ENCODE peak calls at places on chromosomes 3 and 15, in eight cellular contexts. One of them, this sample, is unnamed.

GRCh38 chr3:23608650-23609049 is 197.1 kb upstream of the UBE2E1 start:
- DNase-seq in activated CD4-positive, alpha-beta T cell treated with anti-CD3 and anti-CD28 coated beads, Interleukin-2, amount 50 U/mL, for 4 hours: no peak
- DNase-seq in NCI-H1694 treated with DMSO at 0.1 percent for 48 hours: no peak
- DNase-seq in left colon: no peak
- DNase-seq in hepatocyte: no peak
- DNase-seq in stimulated activated CD8-positive, alpha-beta memory T cell treated with anti-CD3 and anti-CD28 coated beads, Interleukin-7, amount 100 ng/mL, for 24 hours: no peak
- DNase-seq in cardiac septum: no peak
- DNase-seq in CD8-positive, alpha-beta memory T cell: no peak
- DNase-seq in this sample: no peak

GRCh38 chr15:96171842-96172241 is 158.7 kb upstream of the NR2F2 start:
- DNase-seq in hepatocyte: peak; percentile 55
- DNase-seq in NCI-H1694 treated with DMSO at 0.1 percent for 48 hours: no peak
- DNase-seq in cardiac septum: no peak
- DNase-seq in stimulated activated CD8-positive, alpha-beta memory T cell treated with anti-CD3 and anti-CD28 coated beads, Interleukin-7, amount 100 ng/mL, for 24 hours: no peak
- DNase-seq in CD8-positive, alpha-beta memory T cell: no peak
- DNase-seq in left colon: no peak
- DNase-seq in activated CD4-positive, alpha-beta T cell treated with anti-CD3 and anti-CD28 coated beads, Interleukin-2, amount 50 U/mL, for 4 hours: no peak
- DNase-seq in this sample: no peak

GRCh38 chr3:167917969-167918368 is 177.8 kb downstream of the GOLIM4 start:
- DNase-seq in CD8-positive, alpha-beta memory T cell: no peak
- DNase-seq in cardiac septum: no peak
- DNase-seq in NCI-H1694 treated with DMSO at 0.1 percent for 48 hours: no peak
- DNase-seq in stimulated activated CD8-positive, alpha-beta memory T cell treated with anti-CD3 and anti-CD28 coated beads, Interleukin-7, amount 100 ng/mL, for 24 hours: no peak
- DNase-seq in activated CD4-positive, alpha-beta T cell treated with anti-CD3 and anti-CD28 coated beads, Interleukin-2, amount 50 U/mL, for 4 hours: no peak
- DNase-seq in left colon: no peak
- DNase-seq in hepatocyte: no peak
- DNase-seq in this sample: no peak

GRCh38 chr3:36864180-36865053 is 80.4 kb downstream of the TRANK1 start:
- DNase-seq in activated CD4-positive, alpha-beta T cell treated with anti-CD3 and anti-CD28 coated beads, Interleukin-2, amount 50 U/mL, for 4 hours: no peak
- DNase-seq in cardiac septum: no peak
- DNase-seq in NCI-H1694 treated with DMSO at 0.1 percent for 48 hours: no peak
- DNase-seq in CD8-positive, alpha-beta memory T cell: no peak
- DNase-seq in left colon: no peak
- DNase-seq in hepatocyte: no peak
- DNase-seq in stimulated activated CD8-positive, alpha-beta memory T cell treated with anti-CD3 and anti-CD28 coated beads, Interleukin-7, amount 100 ng/mL, for 24 hours: no peak
- DNase-seq in this sample: no peak

GRCh38 chr15:75348563-75349350 is 1.9 kb downstream of the NEIL1 start:
- DNase-seq in hepatocyte: peak; percentile 6
- DNase-seq in stimulated activated CD8-positive, alpha-beta memory T cell treated with anti-CD3 and anti-CD28 coated beads, Interleukin-7, amount 100 ng/mL, for 24 hours: no peak
- DNase-seq in cardiac septum: no peak
- DNase-seq in activated CD4-positive, alpha-beta T cell treated with anti-CD3 and anti-CD28 coated beads, Interleukin-2, amount 50 U/mL, for 4 hours: no peak
- DNase-seq in CD8-positive, alpha-beta memory T cell: no peak
- DNase-seq in left colon: peak; percentile 35
- DNase-seq in NCI-H1694 treated with DMSO at 0.1 percent for 48 hours: no peak
- DNase-seq in this sample: no peak

GRCh38 chr3:160941885-160942494 is 163.2 kb downstream of the B3GALNT1 start:
- DNase-seq in stimulated activated CD8-positive, alpha-beta memory T cell treated with anti-CD3 and anti-CD28 coated beads, Interleukin-7, amount 100 ng/mL, for 24 hours: peak; percentile 53
- DNase-seq in activated CD4-positive, alpha-beta T cell treated with anti-CD3 and anti-CD28 coated beads, Interleukin-2, amount 50 U/mL, for 4 hours: peak; percentile 59
- DNase-seq in NCI-H1694 treated with DMSO at 0.1 percent for 48 hours: no peak
- DNase-seq in left colon: peak; percentile 73
- DNase-seq in cardiac septum: no peak
- DNase-seq in hepatocyte: peak; percentile 84
- DNase-seq in CD8-positive, alpha-beta memory T cell: peak; percentile 46
- DNase-seq in this sample: peak; percentile 65

GRCh38 chr15:80152896-80153876 is at the start of gene FAH:
- DNase-seq in left colon: peak; percentile 56
- DNase-seq in activated CD4-positive, alpha-beta T cell treated with anti-CD3 and anti-CD28 coated beads, Interleukin-2, amount 50 U/mL, for 4 hours: no peak
- DNase-seq in hepatocyte: no peak
- DNase-seq in NCI-H1694 treated with DMSO at 0.1 percent for 48 hours: no peak
- DNase-seq in cardiac septum: peak; percentile 89
- DNase-seq in CD8-positive, alpha-beta memory T cell: peak; percentile 41
- DNase-seq in stimulated activated CD8-positive, alpha-beta memory T cell treated with anti-CD3 and anti-CD28 coated beads, Interleukin-7, amount 100 ng/mL, for 24 hours: no peak
- DNase-seq in this sample: peak; percentile 60

GRCh38 chr3:46703013-46703520 is 1.9 kb downstream of the TMIE start:
- DNase-seq in hepatocyte: no peak
- DNase-seq in activated CD4-positive, alpha-beta T cell treated with anti-CD3 and anti-CD28 coated beads, Interleukin-2, amount 50 U/mL, for 4 hours: no peak
- DNase-seq in CD8-positive, alpha-beta memory T cell: no peak
- DNase-seq in cardiac septum: no peak
- DNase-seq in left colon: no peak
- DNase-seq in NCI-H1694 treated with DMSO at 0.1 percent for 48 hours: no peak
- DNase-seq in stimulated activated CD8-positive, alpha-beta memory T cell treated with anti-CD3 and anti-CD28 coated beads, Interleukin-7, amount 100 ng/mL, for 24 hours: no peak
- DNase-seq in this sample: no peak

GRCh38 chr3:65398953-65399352 is 639.8 kb downstream of the MAGI1 start:
- DNase-seq in cardiac septum: no peak
- DNase-seq in activated CD4-positive, alpha-beta T cell treated with anti-CD3 and anti-CD28 coated beads, Interleukin-2, amount 50 U/mL, for 4 hours: no peak
- DNase-seq in left colon: no peak
- DNase-seq in stimulated activated CD8-positive, alpha-beta memory T cell treated with anti-CD3 and anti-CD28 coated beads, Interleukin-7, amount 100 ng/mL, for 24 hours: no peak
- DNase-seq in NCI-H1694 treated with DMSO at 0.1 percent for 48 hours: no peak
- DNase-seq in hepatocyte: no peak
- DNase-seq in CD8-positive, alpha-beta memory T cell: no peak
- DNase-seq in this sample: peak; percentile 13

GRCh38 chr3:56124546-56124945 is 343.7 kb downstream of the ERC2 start:
- DNase-seq in hepatocyte: no peak
- DNase-seq in stimulated activated CD8-positive, alpha-beta memory T cell treated with anti-CD3 and anti-CD28 coated beads, Interleukin-7, amount 100 ng/mL, for 24 hours: no peak
- DNase-seq in activated CD4-positive, alpha-beta T cell treated with anti-CD3 and anti-CD28 coated beads, Interleukin-2, amount 50 U/mL, for 4 hours: no peak
- DNase-seq in cardiac septum: no peak
- DNase-seq in CD8-positive, alpha-beta memory T cell: no peak
- DNase-seq in left colon: no peak
- DNase-seq in NCI-H1694 treated with DMSO at 0.1 percent for 48 hours: no peak
- DNase-seq in this sample: no peak

GRCh38 chr3:168094877-168095610 is 680 bp downstream of the GOLIM4 start:
- DNase-seq in left colon: peak; percentile 75
- DNase-seq in CD8-positive, alpha-beta memory T cell: peak; percentile 40
- DNase-seq in stimulated activated CD8-positive, alpha-beta memory T cell treated with anti-CD3 and anti-CD28 coated beads, Interleukin-7, amount 100 ng/mL, for 24 hours: no peak
- DNase-seq in hepatocyte: peak; percentile 68
- DNase-seq in cardiac septum: peak; percentile 85
- DNase-seq in activated CD4-positive, alpha-beta T cell treated with anti-CD3 and anti-CD28 coated beads, Interleukin-2, amount 50 U/mL, for 4 hours: peak; percentile 0
- DNase-seq in NCI-H1694 treated with DMSO at 0.1 percent for 48 hours: peak; percentile 66
- DNase-seq in this sample: peak; percentile 55

GRCh38 chr3:125128861-125129501 is 73.2 kb upstream of the HEG1 start:
- DNase-seq in hepatocyte: peak; percentile 55
- DNase-seq in CD8-positive, alpha-beta memory T cell: no peak
- DNase-seq in stimulated activated CD8-positive, alpha-beta memory T cell treated with anti-CD3 and anti-CD28 coated beads, Interleukin-7, amount 100 ng/mL, for 24 hours: no peak
- DNase-seq in NCI-H1694 treated with DMSO at 0.1 percent for 48 hours: no peak
- DNase-seq in cardiac septum: no peak
- DNase-seq in left colon: no peak
- DNase-seq in activated CD4-positive, alpha-beta T cell treated with anti-CD3 and anti-CD28 coated beads, Interleukin-2, amount 50 U/mL, for 4 hours: no peak
- DNase-seq in this sample: peak; percentile 97

GRCh38 chr3:13197281-13197680 is 124.1 kb upstream of the IQSEC1 start:
- DNase-seq in left colon: no peak
- DNase-seq in stimulated activated CD8-positive, alpha-beta memory T cell treated with anti-CD3 and anti-CD28 coated beads, Interleukin-7, amount 100 ng/mL, for 24 hours: no peak
- DNase-seq in CD8-positive, alpha-beta memory T cell: no peak
- DNase-seq in NCI-H1694 treated with DMSO at 0.1 percent for 48 hours: no peak
- DNase-seq in hepatocyte: no peak
- DNase-seq in cardiac septum: no peak
- DNase-seq in activated CD4-positive, alpha-beta T cell treated with anti-CD3 and anti-CD28 coated beads, Interleukin-2, amount 50 U/mL, for 4 hours: no peak
- DNase-seq in this sample: no peak

GRCh38 chr3:187973977-187974856 is 179.7 kb upstream of the LPP start:
- DNase-seq in activated CD4-positive, alpha-beta T cell treated with anti-CD3 and anti-CD28 coated beads, Interleukin-2, amount 50 U/mL, for 4 hours: no peak
- DNase-seq in NCI-H1694 treated with DMSO at 0.1 percent for 48 hours: no peak
- DNase-seq in left colon: no peak
- DNase-seq in CD8-positive, alpha-beta memory T cell: no peak
- DNase-seq in cardiac septum: no peak
- DNase-seq in stimulated activated CD8-positive, alpha-beta memory T cell treated with anti-CD3 and anti-CD28 coated beads, Interleukin-7, amount 100 ng/mL, for 24 hours: no peak
- DNase-seq in hepatocyte: no peak
- DNase-seq in this sample: no peak